ENCODE peak calls at places on chromosomes 4 and X, in six cellular contexts. M, Q, L, A, W and C are unnamed samples.

GRCh38 chr4:149914521-149915115 is 99.0 kb upstream of the IQCM start:
- DNase-seq in M (no peak), Q (no peak), L (no peak), A (no peak), W (no peak), C (peak)

GRCh38 chr4:13546855-13547562 is 2.7 kb upstream of the NKX3-2 start:
- DNase-seq in M (no peak), Q (peak), L (no peak), A (no peak), W (no peak), C (no peak)

GRCh38 chr4:163810757-163811156 is 316.3 kb downstream of the TMA16 start:
- DNase-seq in M (no peak), Q (no peak), L (no peak), A (no peak), W (no peak), C (no peak)

GRCh38 chr4:176791591-176792347 is 953 bp downstream of the VEGFC start:
- DNase-seq in M (no peak), Q (no peak), L (no peak), A (no peak), W (no peak), C (peak)

GRCh38 chrX:30822068-30822671 is 66.9 kb downstream of the TAB3 start:
- DNase-seq in M (no peak), Q (no peak), L (no peak), A (no peak), W (no peak), C (no peak)

GRCh38 chr4:76626686-76627465 is 191.8 kb downstream of the SHROOM3 start:
- DNase-seq in M (no peak), Q (no peak), L (no peak), A (no peak), W (no peak), C (no peak)

GRCh38 chr4:140099993-140100392 is 54.0 kb downstream of the MAML3 start:
- DNase-seq in M (no peak), Q (no peak), L (no peak), A (no peak), W (no peak), C (no peak)

GRCh38 chr4:76213415-76214268 is at the start of gene SCARB2:
- DNase-seq in M (peak), Q (peak), L (peak), A (peak), W (peak), C (peak)

GRCh38 chrX:121254336-121254735 is 206.9 kb downstream of the GLUD2 start:
- DNase-seq in M (no peak), Q (no peak), L (no peak), A (no peak), W (no peak), C (no peak)

GRCh38 chr4:80831383-80832361 is 198.8 kb upstream of the BMP3 start:
- DNase-seq in M (no peak), Q (no peak), L (no peak), A (no peak), W (no peak), C (peak)

GRCh38 chr4:84531689-84532088 is 32.6 kb upstream of the NKX6-1 start:
- DNase-seq in M (no peak), Q (no peak), L (no peak), A (no peak), W (no peak), C (peak)

GRCh38 chr4:89036535-89036934 is 20.4 kb downstream of the FAM13A start:
- DNase-seq in M (no peak), Q (no peak), L (no peak), A (no peak), W (no peak), C (no peak)

GRCh38 chrX:139642241-139642927 is 65.6 kb downstream of the MCF2 start:
- DNase-seq in M (no peak), Q (no peak), L (no peak), A (no peak), W (no peak), C (peak)

GRCh38 chrX:155086202-155086840 is 15.0 kb downstream of the BRCC3 start:
- DNase-seq in M (no peak), Q (no peak), L (no peak), A (no peak), W (peak), C (peak)

GRCh38 chr4:92328095-92328494 is 24.3 kb downstream of the GRID2 start:
- DNase-seq in M (no peak), Q (no peak), L (no peak), A (no peak), W (no peak), C (no peak)

GRCh38 chr4:113823291-113823659 is 61.7 kb upstream of the CAMK2D start:
- DNase-seq in M (no peak), Q (no peak), L (no peak), A (no peak), W (no peak), C (peak)

GRCh38 chr4:3786196-3786869 is 20.1 kb downstream of the ADRA2C start:
- DNase-seq in M (no peak), Q (no peak), L (no peak), A (no peak), W (no peak), C (peak)

GRCh38 chr4:110055014-110055768 is 142.5 kb downstream of the EGF start:
- DNase-seq in M (no peak), Q (no peak), L (no peak), A (no peak), W (no peak), C (peak)

GRCh38 chr4:16026155-16026761 is 57.6 kb downstream of the PROM1 start:
- DNase-seq in M (no peak), Q (no peak), L (no peak), A (no peak), W (no peak), C (peak)